ENCODE peak calls at places on chromosomes 2 and 18, in five cellular contexts. Q is natural killer cell; L is right cardiac atrium; R is fibroblast of the conjunctiva; V is CD4-positive, CD25-positive, alpha-beta regulatory T cell. F is an unnamed sample.

GRCh38 chr2:213562539-213563180 is 278.4 kb downstream of the SPAG16 start:
- DNase-seq in L (no peak), Q (no peak), R (no peak), V (no peak), F (no peak)

GRCh38 chr18:50341443-50341842 is 33.4 kb upstream of the SKA1 start:
- DNase-seq in Q (no peak), R (no peak), V (no peak), L (no peak), F (no peak)

GRCh38 chr18:28834889-28835288 is 658.0 kb upstream of the CDH2 start:
- DNase-seq in R (peak), V (no peak), L (no peak), Q (no peak), F (no peak)

GRCh38 chr2:28356095-28356911 is 36.4 kb upstream of the FOSL2 start:
- DNase-seq in Q (no peak), R (peak), L (peak), V (no peak), F (no peak)

GRCh38 chr2:195428673-195429072 is 228.4 kb upstream of the SLC39A10 start:
- DNase-seq in V (no peak), R (no peak), L (no peak), Q (no peak), F (no peak)

GRCh38 chr2:107591541-107591940 is 235.2 kb upstream of the RGPD4 start:
- DNase-seq in R (no peak), L (no peak), Q (no peak), V (no peak), F (no peak)

GRCh38 chr18:21820035-21820810 is 79.6 kb downstream of the MIB1 start:
- DNase-seq in R (no peak), V (no peak), Q (no peak), L (no peak), F (no peak)

GRCh38 chr2:239246723-239247122 is 154.1 kb downstream of the HDAC4 start:
- DNase-seq in Q (no peak), V (no peak), R (no peak), L (no peak), F (no peak)

GRCh38 chr18:35153609-35154273 is 87.1 kb upstream of the ZNF397 start:
- DNase-seq in L (no peak), Q (no peak), R (no peak), V (no peak), F (peak)

GRCh38 chr2:224190871-224191270 is 151.8 kb upstream of the SERPINE2 start:
- DNase-seq in Q (no peak), R (no peak), V (no peak), L (no peak), F (no peak)

GRCh38 chr2:16774980-16775963 is 109.6 kb upstream of the CYRIA start:
- DNase-seq in L (no peak), V (no peak), R (no peak), Q (no peak), F (no peak)

GRCh38 chr18:43590182-43590903 is 313.1 kb upstream of the SYT4 start:
- DNase-seq in R (no peak), Q (no peak), V (no peak), L (peak), F (no peak)

GRCh38 chr2:205687018-205687956 is 5.0 kb downstream of the NRP2 start:
- DNase-seq in L (peak), Q (no peak), V (no peak), R (no peak), F (no peak)

GRCh38 chr2:199663157-199663556 is 187.8 kb downstream of the FTCDNL1 start:
- DNase-seq in R (no peak), L (no peak), V (no peak), Q (no peak), F (no peak)

GRCh38 chr2:149538138-149538833 is 49.3 kb downstream of the MMADHC start:
- DNase-seq in R (no peak), L (no peak), V (no peak), Q (no peak), F (no peak)

GRCh38 chr2:30776831-30777652 is 30.2 kb downstream of the CAPN13 start:
- DNase-seq in Q (no peak), V (no peak), R (no peak), L (no peak), F (peak)

GRCh38 chr2:242041816-242042215 is 172.3 kb downstream of the RTP5 start:
- DNase-seq in R (no peak), L (no peak), V (no peak), Q (no peak), F (no peak)